ENCODE peak calls at places on chromosomes 1 and 21, in five cellular contexts. M, C, L, S and E are unnamed samples.

GRCh38 chr1:192872010-192872409 is 63.2 kb downstream of the RGS2 start:
- DNase-seq in M (no peak), L (no peak), S (no peak), C (no peak), E (no peak)

GRCh38 chr1:26945138-26945537 is 15.1 kb downstream of the KDF1 start:
- DNase-seq in S (no peak), C (no peak), L (no peak), M (no peak), E (no peak)

GRCh38 chr1:99766378-99766800 is at the start of gene FRRS1:
- DNase-seq in S (peak; percentile 15), M (peak; percentile 92), C (peak; percentile 82), L (peak; percentile 76), E (peak; percentile 75)

GRCh38 chr1:94608142-94608851 is 66.7 kb upstream of the F3 start:
- DNase-seq in C (peak; percentile 73), S (no peak), M (no peak), L (no peak), E (no peak)

GRCh38 chr1:194813109-194813508 is 1626.7 kb upstream of the B3GALT2 start:
- DNase-seq in S (no peak), M (no peak), L (no peak), C (no peak), E (no peak)

GRCh38 chr1:25952851-25953401 is 44.9 kb downstream of the PAFAH2 start:
- DNase-seq in C (no peak), S (no peak), L (peak; percentile 98), M (no peak), E (peak; percentile 66)

GRCh38 chr1:111856411-111857135 is 100.9 kb downstream of the DDX20 start:
- DNase-seq in L (no peak), S (peak; percentile 87), M (no peak), C (no peak), E (no peak)

GRCh38 chr1:107649023-107649422 is 316.0 kb downstream of the VAV3 start:
- DNase-seq in C (no peak), L (no peak), S (no peak), M (no peak), E (no peak)

GRCh38 chr21:26194326-26194725 is 23.8 kb upstream of the APP start:
- DNase-seq in L (no peak), M (no peak), S (no peak), C (no peak), E (no peak)

GRCh38 chr1:39272027-39272790 is 67.7 kb downstream of the MACF1 start:
- DNase-seq in M (peak; percentile 89), S (no peak), L (peak; percentile 60), C (peak; percentile 78), E (no peak)

GRCh38 chr1:37691497-37692077 is 729 bp upstream of the CDCA8 start:
- DNase-seq in C (peak; percentile 67), S (no peak), M (peak; percentile 51), L (no peak), E (peak; percentile 80)

GRCh38 chr1:89563957-89564604 is 39.5 kb downstream of the LRRC8B start:
- DNase-seq in S (no peak), C (no peak), M (no peak), L (no peak), E (no peak)

GRCh38 chr1:34320081-34320480 is 143.4 kb downstream of the C1orf94 start:
- DNase-seq in S (no peak), L (no peak), M (no peak), C (no peak), E (no peak)

GRCh38 chr1:157199421-157199755 is 61.2 kb upstream of the ETV3 start:
- DNase-seq in L (no peak), C (peak; percentile 28), S (no peak), M (no peak), E (no peak)

GRCh38 chr1:229229137-229229720 is 41.7 kb upstream of the RAB4A start:
- DNase-seq in C (peak; percentile 42), L (no peak), S (no peak), M (no peak), E (no peak)

GRCh38 chr1:9371391-9371935 is 78.8 kb downstream of the SPSB1 start:
- DNase-seq in S (no peak), M (no peak), L (peak; percentile 84), C (peak; percentile 39), E (peak; percentile 68)

GRCh38 chr1:199792874-199793273 is 234.6 kb upstream of the NR5A2 start:
- DNase-seq in S (no peak), M (no peak), L (no peak), C (no peak), E (no peak)

GRCh38 chr1:17274186-17275170 is 25.6 kb downstream of the PADI3 start:
- DNase-seq in C (peak; percentile 37), M (peak; percentile 88), L (no peak), S (no peak), E (peak; percentile 87)

GRCh38 chr1:156608981-156609380 is 7.7 kb upstream of the GPATCH4 start:
- DNase-seq in M (peak; percentile 69), S (peak; percentile 35), L (no peak), C (no peak), E (no peak)

GRCh38 chr21:45012661-45013270 is 61.6 kb upstream of the ADARB1 start:
- DNase-seq in C (peak; percentile 6), M (no peak), L (peak; percentile 52), S (no peak), E (peak; percentile 23)

GRCh38 chr1:34928066-34928864 is 1.2 kb downstream of the DLGAP3 start:
- DNase-seq in L (no peak), S (no peak), M (no peak), C (no peak), E (no peak)

GRCh38 chr1:208089971-208090755 is 154.0 kb downstream of the PLXNA2 start:
- DNase-seq in L (no peak), S (no peak), C (no peak), M (no peak), E (no peak)

GRCh38 chr1:25804244-25804963 is 4.4 kb downstream of the SELENON start:
- DNase-seq in M (peak; percentile 85), S (no peak), C (no peak), L (no peak), E (no peak)

GRCh38 chr1:27436204-27437159 is 44.1 kb downstream of the GPR3 start:
- DNase-seq in M (peak; percentile 57), S (no peak), L (no peak), C (no peak), E (no peak)

GRCh38 chr1:77371396-77371795 is 89.6 kb downstream of the AK5 start:
- DNase-seq in C (no peak), M (no peak), S (no peak), L (no peak), E (no peak)

GRCh38 chr21:28767523-28767922 is 225.2 kb downstream of the LTN1 start:
- DNase-seq in L (no peak), S (no peak), M (no peak), C (no peak), E (no peak)

GRCh38 chr1:233459968-233460367 is 132.4 kb downstream of the MAP3K21 start:
- DNase-seq in S (no peak), M (no peak), C (no peak), L (no peak), E (no peak)

GRCh38 chr1:23187637-23188036 is 19.0 kb upstream of the LUZP1 start:
- DNase-seq in M (no peak), L (no peak), C (no peak), S (no peak), E (no peak)